ENCODE peak calls at places on chromosomes 6 and 20, in six cellular contexts. O is neural progenitor cell, N is mammary epithelial cell, P is HepG2, X is colonic mucosa, M is endothelial cell of umbilical vein. F is an unnamed sample. For H3K4me1, the result is how much of the 10 kb centered on the place peaks cover.

GRCh38 chr6:30341728-30342127 is 3.2 kb upstream of the RPP21 start:
- DNase-seq in N (no peak), P (no peak), M (no peak), X (no peak), O (no peak), F (no peak)

GRCh38 chr20:48999890-49000870 is 45.9 kb upstream of the CSE1L start:
- DNase-seq in M (no peak), N (peak), X (no peak), O (no peak), P (peak), F (no peak)

GRCh38 chr6:139153876-139154275 is 19.0 kb downstream of the HECA start:
- DNase-seq in M (no peak), X (no peak), P (no peak), N (peak), O (no peak), F (no peak)

GRCh38 chr6:17457405-17457804 is 64.0 kb downstream of the CAP2 start:
- DNase-seq in N (no peak), P (no peak), X (no peak), M (no peak), O (no peak), F (no peak)

GRCh38 chr6:11804706-11805105 is 26.1 kb upstream of the ADTRP start:
- DNase-seq in N (peak), M (no peak), P (no peak), X (no peak), O (no peak), F (no peak)

GRCh38 chr20:36093025-36093803 is 61.3 kb upstream of the EPB41L1 start:
- DNase-seq in M (peak), O (peak), P (no peak), N (peak), X (peak), F (peak)

GRCh38 chr6:136521891-136522290 is 28.3 kb downstream of the MAP7 start:
- DNase-seq in N (no peak), X (no peak), P (no peak), O (no peak), M (no peak), F (no peak)

GRCh38 chr20:3663031-3663701 is at the start of gene GFRA4:
- DNase-seq in X (no peak), M (no peak), O (peak), P (no peak), N (no peak), F (peak)

GRCh38 chr6:158923801-158924498 is 76.1 kb downstream of the RSPH3 start:
- DNase-seq in O (no peak), X (no peak), N (no peak), P (no peak), M (no peak), F (no peak)

GRCh38 chr6:166275714-166276166 is 32.5 kb downstream of the PRR18 start:
- DNase-seq in P (peak), N (peak), O (peak), M (peak), X (peak), F (peak)

GRCh38 chr6:130282234-130282995 is 59.7 kb upstream of the SAMD3 start:
- DNase-seq in N (peak), O (peak), P (peak), X (no peak), M (peak), F (no peak)

GRCh38 chr6:112502348-112503130 is 155.4 kb downstream of the RFPL4B start:
- DNase-seq in X (no peak), O (peak), P (no peak), M (peak), N (no peak), F (no peak)

GRCh38 chr20:35145141-35145564 is 2.0 kb downstream of the EDEM2 start:
- DNase-seq in N (peak), M (peak), P (peak), O (peak), X (peak), F (no peak)

GRCh38 chr6:53734473-53735299 is 60.1 kb upstream of the LRRC1 start:
- DNase-seq in M (peak), X (peak), P (peak), O (peak), N (peak), F (no peak)

GRCh38 chr20:3133156-3133555 is 26.5 kb downstream of the FASTKD5 start:
- DNase-seq in X (no peak), N (no peak), M (no peak), O (no peak), P (no peak), F (no peak)

GRCh38 chr6:22756365-22756764 is 187.0 kb downstream of the HDGFL1 start:
- DNase-seq in O (no peak), P (no peak), X (no peak), N (peak), M (peak), F (no peak)

GRCh38 chr6:163709693-163710092 is 295.2 kb downstream of the QKI start:
- DNase-seq in M (no peak), O (no peak), P (no peak), N (no peak), X (no peak), F (no peak)

GRCh38 chr6:154773610-154774089 is 40.4 kb downstream of the SCAF8 start:
- DNase-seq in X (no peak), O (no peak), P (no peak), M (no peak), N (no peak), F (no peak)

GRCh38 chr20:57315083-57315963 is 14.3 kb upstream of the SPO11 start:
- DNase-seq in N (no peak), P (no peak), X (no peak), O (no peak), M (no peak), F (no peak)

GRCh38 chr6:14046476-14047068 is 71.0 kb upstream of the CD83 start:
- DNase-seq in M (peak), O (peak), N (peak), X (peak), P (peak), F (no peak)

GRCh38 chr6:141562801-141563763 is 569.6 kb upstream of the GJE1 start:
- DNase-seq in M (peak), X (peak), N (peak), O (peak), P (peak), F (no peak)

GRCh38 chr20:38075161-38075998 is 41.8 kb downstream of the RPRD1B start:
- DNase-seq in X (no peak), P (peak), M (no peak), O (no peak), N (no peak), F (no peak)

GRCh38 chr20:40564997-40565680 is 123.9 kb downstream of the MAFB start:
- DNase-seq in P (no peak), N (peak), O (no peak), M (peak), X (no peak), F (no peak)

GRCh38 chr6:77454386-77454785 is 8.9 kb downstream of the HTR1B start:
- DNase-seq in X (no peak), N (peak), O (no peak), M (no peak), P (no peak), F (no peak)

GRCh38 chr20:61733891-61734732 is 331.6 kb downstream of the TAF4 start:
- DNase-seq in O (peak), M (no peak), X (no peak), P (no peak), N (no peak), F (peak)

GRCh38 chr20:59525500-59526241 is 78.7 kb upstream of the PHACTR3 start:
- DNase-seq in P (peak), O (peak), M (peak), X (peak), N (peak), F (peak)

GRCh38 chr6:4287811-4288244 is 152.5 kb upstream of the ECI2 start:
- DNase-seq in X (peak), P (no peak), O (peak), M (no peak), N (no peak), F (no peak)

GRCh38 chr6:125953502-125953875 is 3.1 kb upstream of the HINT3 start:
- DNase-seq in M (no peak), O (peak), P (peak), X (peak), N (peak), F (peak)

GRCh38 chr6:87095056-87095527 is at the start of gene CGA:
- DNase-seq in N (no peak), P (no peak), M (peak), O (no peak), X (no peak), F (no peak)

GRCh38 chr20:45254867-45255266 is 503 bp upstream of the SLPI start:
- DNase-seq in O (peak), P (peak), N (peak), X (no peak), M (no peak), F (no peak)

GRCh38 chr6:104537872-104538271 is 321.8 kb downstream of the HACE1 start:
- DNase-seq in P (no peak), X (no peak), O (no peak), M (no peak), N (no peak), F (no peak)

GRCh38 chr6:90068264-90068663 is 174.0 kb downstream of the GJA10 start:
- DNase-seq in X (no peak), O (no peak), M (peak), N (peak), P (no peak), F (no peak)

GRCh38 chr6:2102316-2102883 is 143.0 kb downstream of the GMDS start:
- DNase-seq in O (no peak), P (no peak), N (peak), M (peak), X (no peak), F (no peak)

GRCh38 chr20:17568972-17569471 is 853 bp upstream of the DSTN start:
- DNase-seq in M (peak), P (peak), N (peak), X (peak), O (peak), F (peak)

GRCh38 chr6:100664274-100665040 is 199.7 kb upstream of the SIM1 start:
- DNase-seq in X (no peak), N (peak), O (peak), P (no peak), M (peak), F (no peak)

GRCh38 chr6:89413006-89413400 is 930 bp upstream of the RRAGD start:
- DNase-seq in M (no peak), P (no peak), X (no peak), N (no peak), O (no peak), F (no peak)

GRCh38 chr20:38126146-38126912 is 38.7 kb downstream of the TGM2 start:
- DNase-seq in X (no peak), P (no peak), N (no peak), M (no peak), O (no peak), F (peak)

GRCh38 chr20:6940052-6940451 is 172.6 kb downstream of the BMP2 start:
- DNase-seq in N (peak), O (peak), M (no peak), X (no peak), P (peak), F (no peak)

GRCh38 chr6:99295276-99295675 is 54.2 kb downstream of the FAXC start:
- DNase-seq in X (no peak), N (no peak), M (no peak), P (no peak), O (no peak), F (no peak)
- H3K9ac ChIP-seq in X (no peak), N (no peak), M (no peak), P (no peak), O (no peak), F (no peak)

DNA sequence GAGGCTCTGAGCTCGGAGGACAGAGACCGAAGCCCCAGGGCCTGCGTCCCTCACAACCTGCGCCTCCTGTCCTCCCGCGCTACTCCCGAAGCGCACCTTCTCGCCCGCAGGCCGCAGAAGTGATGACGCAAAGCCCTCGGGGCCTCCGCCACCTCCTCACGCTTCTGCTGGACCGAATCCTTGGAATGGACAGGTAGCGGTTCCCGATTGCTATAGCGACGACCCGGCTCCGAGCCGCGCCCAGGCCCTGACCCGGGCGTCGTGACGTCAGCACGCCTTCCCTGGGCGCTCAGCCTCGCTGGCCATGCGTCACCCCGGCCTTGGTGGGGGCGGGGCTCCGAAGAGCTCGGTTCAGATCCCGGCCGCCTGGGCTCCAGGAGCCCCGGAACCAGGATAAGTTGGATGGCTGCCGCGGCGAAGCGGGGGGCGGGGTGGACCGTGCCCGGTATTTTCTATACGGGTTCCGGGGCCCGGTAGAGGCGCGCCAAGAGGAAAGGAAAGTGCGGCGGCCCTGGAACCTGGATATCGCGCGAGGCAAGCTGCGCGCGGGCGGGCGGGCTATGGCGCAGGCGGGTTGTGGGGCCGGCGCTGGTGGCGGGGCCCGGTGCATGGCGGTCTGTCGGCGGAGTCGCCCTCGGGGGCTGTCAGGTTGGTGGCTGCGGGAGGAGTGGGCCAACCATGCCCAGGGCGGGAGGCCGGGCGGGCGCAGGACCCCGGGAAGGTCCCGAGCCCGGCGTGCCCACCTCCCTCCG is at the start of gene ZNF76:
- DNase-seq in X (peak), N (peak), O (peak), P (peak), M (peak), F (peak)
- H3K4me1 ChIP-seq in X (under half), N (under half), O (under half), P (half or more), M (under half), F (under half)

GRCh38 chr6:150641398-150642139 is 41.9 kb downstream of the PLEKHG1 start:
- DNase-seq in N (peak), M (peak), O (no peak), P (no peak), X (no peak), F (no peak)
- H3K9ac ChIP-seq in N (no peak), M (peak), O (no peak), P (no peak), X (no peak), F (peak)

GRCh38 chr6:7152467-7152866 is 44.7 kb downstream of the RREB1 start:
- DNase-seq in P (no peak), N (no peak), M (no peak), X (no peak), O (no peak), F (no peak)
- H3K4me1 ChIP-seq in P (half or more), N (under half), M (under half), X (under half), O (under half), F (under half)

GRCh38 chr20:51446656-51447055 is 95.9 kb downstream of the NFATC2 start:
- DNase-seq in O (no peak), P (peak), N (peak), M (peak), X (peak), F (peak)

GRCh38 chr20:51444472-51444871 is 98.0 kb downstream of the NFATC2 start:
- DNase-seq in P (no peak), X (peak), O (no peak), N (no peak), M (no peak), F (no peak)

GRCh38 chr20:51445591-51445990 is 96.9 kb downstream of the NFATC2 start:
- DNase-seq in P (no peak), M (no peak), X (no peak), O (no peak), N (no peak), F (no peak)

GRCh38 chr20:51446230-51446629 is 96.3 kb downstream of the NFATC2 start:
- DNase-seq in O (no peak), M (no peak), N (no peak), P (no peak), X (no peak), F (no peak)

GRCh38 chr20:51444922-51445438 is 97.5 kb downstream of the NFATC2 start:
- DNase-seq in X (no peak), N (no peak), P (no peak), M (no peak), O (no peak), F (no peak)
- H3K9ac ChIP-seq in X (no peak), N (no peak), P (no peak), M (no peak), O (no peak), F (no peak)

DNA sequence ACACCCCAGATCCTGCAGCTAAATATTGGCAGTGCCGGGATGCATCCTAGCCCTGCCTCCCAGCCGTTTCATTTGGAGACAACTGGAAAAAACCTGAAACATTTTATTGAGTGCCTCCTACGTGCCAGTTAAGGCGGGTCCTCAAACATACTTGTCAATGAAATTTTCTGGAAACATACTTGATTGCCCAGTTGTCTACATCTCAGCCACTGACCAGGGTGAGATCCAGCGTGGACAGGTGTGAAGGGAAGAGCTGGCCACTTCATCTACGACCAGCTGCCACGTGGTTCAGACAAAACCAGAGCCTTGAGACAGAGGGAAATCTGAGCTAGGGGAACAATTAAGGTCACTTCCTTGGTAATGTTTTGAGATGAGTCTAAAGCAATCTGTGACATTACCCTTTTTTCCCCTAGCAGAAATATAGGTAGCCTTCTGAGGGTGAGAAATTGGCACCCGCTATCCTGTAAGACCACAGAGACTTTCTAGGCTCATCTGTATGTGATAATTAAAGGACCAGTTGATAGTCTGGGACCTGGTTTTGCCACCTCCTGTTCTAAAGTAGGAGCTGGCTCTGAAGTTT is 116.3 kb upstream of the MTHFD1L start:
- DNase-seq in N (no peak), P (no peak), O (no peak), M (no peak), X (peak), F (no peak)
- H3K4me1 ChIP-seq in N (under half), P (under half), O (under half), M (under half), X (under half), F (under half)

DNA sequence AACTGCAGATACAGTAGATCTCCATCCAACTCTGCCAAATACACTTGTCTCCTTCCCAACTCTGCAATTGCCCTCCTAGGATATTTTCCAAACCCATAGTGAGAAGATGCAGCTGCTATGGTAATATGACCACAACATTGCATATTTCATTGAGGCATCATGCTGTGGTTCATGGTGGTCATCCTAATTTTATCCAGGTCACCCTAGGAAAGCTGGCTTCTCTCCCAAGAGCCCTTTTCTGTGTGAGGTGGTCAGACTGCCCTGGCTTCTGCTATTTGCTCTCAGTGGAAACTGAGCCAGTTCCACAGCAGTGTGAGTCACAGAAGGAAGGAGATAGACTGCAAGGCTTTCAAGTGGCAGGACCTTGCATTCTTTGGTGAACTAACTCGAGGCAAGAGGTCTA is 5.5 kb downstream of the OGFRL1 start:
- DNase-seq in O (no peak), P (no peak), M (peak), N (no peak), X (no peak), F (no peak)
- H3K9ac ChIP-seq in O (no peak), P (no peak), M (no peak), N (no peak), X (no peak), F (no peak)

F was measured in kidney.